ENCODE peak calls at places on chromosomes 11 and 22, in eight cellular contexts. U is cardiac muscle cell; H is fibroblast of lung; W is body of pancreas; J is CD8-positive, alpha-beta T cell; N is hepatocyte; Y is transverse colon; L is tibial nerve. C is an unnamed sample.

GRCh38 chr11:119108151-119108856 is 1.2 kb downstream of the C2CD2L start:
- DNase-seq in J (no peak), N (peak; percentile 43), W (peak; percentile 67), Y (peak; percentile 64), L (no peak), U (peak; percentile 56), H (no peak), C (no peak)

GRCh38 chr11:58739725-58740430 is 8.1 kb upstream of the GLYAT start:
- DNase-seq in L (no peak), H (no peak), N (no peak), W (no peak), U (no peak), J (no peak), Y (no peak), C (peak; percentile 60)

GRCh38 chr11:67584205-67584880 is 731 bp downstream of the GSTP1 start:
- DNase-seq in L (peak; percentile 62), J (no peak), U (peak; percentile 71), Y (peak; percentile 84), H (peak; percentile 67), W (peak; percentile 83), N (peak; percentile 81), C (peak; percentile 42)

GRCh38 chr11:13929551-13929950 is 33.0 kb upstream of the SPON1 start:
- DNase-seq in H (no peak), Y (no peak), L (no peak), U (no peak), N (no peak), W (no peak), J (no peak), C (no peak)

GRCh38 chr11:15590131-15590530 is 475.4 kb downstream of the INSC start:
- DNase-seq in U (no peak), N (peak; percentile 5), J (no peak), H (peak; percentile 36), W (no peak), Y (no peak), L (no peak), C (no peak)

GRCh38 chr11:114399490-114399889 is 821 bp downstream of the C11orf71 start:
- DNase-seq in J (no peak), L (no peak), U (no peak), H (no peak), W (no peak), Y (no peak), N (peak; percentile 19), C (no peak)

GRCh38 chr11:112316971-112317370 is 56.3 kb upstream of the PLET1 start:
- DNase-seq in N (no peak), W (no peak), L (no peak), Y (no peak), H (no peak), J (no peak), U (no peak), C (no peak)

GRCh38 chr11:35101223-35101622 is 37.7 kb upstream of the CD44 start:
- DNase-seq in N (no peak), W (no peak), J (no peak), U (no peak), Y (no peak), H (no peak), L (no peak), C (no peak)

GRCh38 chr11:129946965-129947364 is 51.6 kb upstream of the NFRKB start:
- DNase-seq in J (no peak), U (no peak), W (no peak), Y (no peak), N (no peak), L (no peak), H (no peak), C (no peak)

GRCh38 chr11:16000065-16000464 is 356.3 kb downstream of the SOX6 start:
- DNase-seq in U (peak; percentile 85), Y (no peak), N (no peak), L (no peak), H (peak; percentile 76), W (no peak), J (no peak), C (peak; percentile 89)

GRCh38 chr11:85961930-85962363 is 106.8 kb downstream of the CCDC83 start:
- DNase-seq in N (no peak), L (no peak), U (peak; percentile 79), W (no peak), J (no peak), H (peak; percentile 40), Y (no peak), C (peak; percentile 80)

GRCh38 chr22:19886605-19887250 is 32.1 kb upstream of the GNB1L start:
- DNase-seq in H (peak; percentile 59), J (peak; percentile 47), Y (no peak), W (no peak), L (no peak), U (peak; percentile 70), N (no peak), C (peak; percentile 68)

GRCh38 chr11:70205049-70205725 is 2.1 kb downstream of the FADD start:
- DNase-seq in H (no peak), Y (no peak), N (no peak), J (no peak), L (no peak), W (no peak), U (peak; percentile 14), C (peak; percentile 26)

GRCh38 chr22:26464312-26464711 is 19.3 kb downstream of the HPS4 start:
- DNase-seq in H (no peak), Y (no peak), N (no peak), W (no peak), J (no peak), U (peak; percentile 48), L (peak; percentile 37), C (no peak)

GRCh38 chr11:62307950-62308349 is 9.1 kb upstream of the SCGB1D4 start:
- DNase-seq in H (no peak), W (no peak), U (no peak), J (no peak), L (no peak), N (no peak), Y (no peak), C (no peak)

GRCh38 chr11:17012712-17013547 is 1.3 kb downstream of the PLEKHA7 start:
- DNase-seq in Y (peak; percentile 75), L (no peak), U (peak; percentile 52), N (peak; percentile 71), H (peak; percentile 72), J (no peak), W (peak; percentile 68), C (peak; percentile 71)

GRCh38 chr11:17014321-17014773 is at the start of gene PLEKHA7:
- DNase-seq in U (no peak), W (peak; percentile 55), Y (peak; percentile 31), H (no peak), N (peak; percentile 75), L (no peak), J (no peak), C (no peak)

GRCh38 chr11:17014774-17015638 is 792 bp upstream of the PLEKHA7 start:
- DNase-seq in Y (peak; percentile 71), N (peak; percentile 72), L (no peak), U (peak; percentile 21), H (peak; percentile 52), W (peak; percentile 45), J (no peak), C (peak; percentile 47)

GRCh38 chr11:17013548-17014320 is 480 bp downstream of the PLEKHA7 start:
- DNase-seq in Y (peak; percentile 56), U (no peak), H (no peak), N (peak; percentile 67), J (no peak), W (peak; percentile 75), L (no peak), C (no peak)

GRCh38 chr11:17015639-17016125 is 1.5 kb upstream of the PLEKHA7 start:
- DNase-seq in L (no peak), Y (peak; percentile 33), J (no peak), N (no peak), H (peak; percentile 81), U (peak; percentile 24), W (peak; percentile 80), C (no peak)
- H3K4me1 ChIP-seq in L (peaks cover 4% of the 10 kb centered on the region), Y (peaks cover 13% of the 10 kb centered on the region), J (peaks cover 7% of the 10 kb centered on the region), N (peaks cover 9% of the 10 kb centered on the region), H (no peaks in the 10 kb centered on the region), U (no peaks in the 10 kb centered on the region), W (peaks cover 32% of the 10 kb centered on the region), C (peaks cover 18% of the 10 kb centered on the region)

DNA sequence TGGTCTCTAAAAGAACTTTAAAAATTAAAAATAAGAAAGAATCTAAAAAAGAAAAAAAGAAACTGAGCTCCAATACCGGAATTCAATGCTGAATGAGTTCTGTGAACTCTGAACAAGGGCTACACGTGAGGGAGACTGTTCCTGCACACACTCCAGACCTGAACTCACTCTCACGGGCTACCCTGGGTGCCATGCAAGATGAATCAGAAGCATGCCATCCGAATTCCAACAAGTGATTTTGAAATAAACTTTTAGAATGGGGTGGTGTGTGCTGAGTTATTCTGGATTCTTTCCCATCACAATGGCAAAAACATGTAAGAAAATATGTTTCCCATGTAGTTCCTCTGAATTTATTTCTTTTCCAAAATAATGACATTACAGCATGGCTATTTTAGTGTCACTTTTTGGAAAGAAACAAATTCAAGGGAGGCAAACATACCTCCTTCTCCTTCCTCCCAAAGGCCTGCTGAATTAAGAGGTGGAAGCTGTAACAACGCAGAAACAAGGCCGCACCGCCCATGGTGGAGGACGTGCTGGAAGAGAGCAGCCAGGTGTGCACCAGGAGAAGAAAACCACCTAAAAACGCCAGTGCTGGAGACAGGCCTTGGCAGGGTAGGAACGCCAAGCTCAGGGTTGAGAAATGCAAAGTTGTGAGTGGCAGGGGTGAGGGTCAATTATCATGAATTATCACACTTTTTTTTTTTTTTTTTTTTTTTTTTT is 63.2 kb upstream of the ARFGAP3 start:
- DNase-seq in Y (no peak), L (no peak), N (no peak), W (peak; percentile 41), H (no peak), J (no peak), U (peak; percentile 36), C (peak; percentile 52)
- H3K27ac ChIP-seq in Y (peak overlapping the region; percentile 4), L (no peak overlapping the region), N (no peak overlapping the region), W (peak overlapping the region; percentile 91), H (no peak overlapping the region), J (no peak overlapping the region), U (no peak overlapping the region), C (no peak overlapping the region)

DNA sequence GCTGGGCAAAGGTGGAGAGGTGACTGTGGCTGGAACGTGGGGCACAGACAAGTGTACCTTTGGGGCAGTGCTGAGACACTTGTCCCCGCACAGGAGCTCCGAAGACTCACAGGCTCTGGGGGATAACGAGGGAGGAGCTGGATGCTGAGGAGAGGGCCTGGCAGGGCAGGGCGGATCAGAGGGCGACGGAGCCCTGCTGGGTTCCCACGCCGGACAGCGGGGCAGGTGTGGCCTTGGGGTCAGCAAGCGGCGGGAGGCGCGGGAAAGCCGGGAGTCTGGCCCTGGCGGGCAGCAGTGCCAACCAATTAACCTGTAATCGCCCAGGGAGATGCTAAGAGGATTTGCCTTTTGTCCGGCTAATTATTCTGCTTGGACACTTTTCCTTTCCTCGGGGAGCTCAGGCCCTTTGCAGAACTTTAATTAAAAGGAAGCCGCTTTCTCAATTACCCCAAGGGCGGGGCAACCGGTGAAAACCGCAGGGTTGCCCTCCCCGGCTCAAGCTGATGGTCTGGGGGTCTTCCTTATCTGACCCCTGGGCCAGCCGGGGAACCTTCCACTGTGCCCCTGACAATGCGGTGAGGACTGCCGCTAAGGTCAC is 71.5 kb downstream of the WNT7B start:
- DNase-seq in J (no peak), H (no peak), L (no peak), W (no peak), U (no peak), N (no peak), Y (no peak), C (no peak)
- H3K4me3 ChIP-seq in J (no peak overlapping the region), H (no peak overlapping the region), L (no peak overlapping the region), W (no peak overlapping the region), U (no peak overlapping the region), N (no peak overlapping the region), Y (no peak overlapping the region), C (no peak overlapping the region)

DNA sequence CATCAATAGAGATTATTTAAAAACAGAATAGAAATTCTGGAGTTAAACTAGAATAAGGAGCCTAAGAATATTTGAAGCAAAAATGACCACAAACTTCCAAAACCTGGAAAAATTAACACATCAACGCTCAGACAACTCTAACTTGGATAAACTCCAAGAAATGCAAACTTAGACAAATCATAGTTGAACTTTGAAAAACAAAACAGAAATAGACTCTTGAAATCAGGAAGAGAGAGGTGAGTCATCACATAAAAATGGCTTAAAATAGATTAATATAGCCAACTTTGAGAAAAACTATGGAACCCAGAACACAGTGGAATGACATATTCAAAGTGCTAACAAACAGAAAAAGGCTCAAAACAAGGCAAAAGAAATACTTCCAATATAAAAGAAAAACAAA is 974.2 kb downstream of the JRKL start:
- DNase-seq in N (no peak), Y (no peak), J (no peak), U (peak; percentile 73), W (no peak), H (peak; percentile 54), L (no peak), C (peak; percentile 49)
- H3K4me1 ChIP-seq in N (no peaks in the 10 kb centered on the region), Y (no peaks in the 10 kb centered on the region), J (no peaks in the 10 kb centered on the region), U (no peaks in the 10 kb centered on the region), W (no peaks in the 10 kb centered on the region), H (no peaks in the 10 kb centered on the region), L (no peaks in the 10 kb centered on the region), C (peaks cover 17% of the 10 kb centered on the region)